ENCODE peak calls at places on chromosomes 7 and 10, in six cellular contexts. O is PC-3, H is GM23248, N is Karpas-422, R is SK-N-SH, Y is HCT116. C is an unnamed sample.

GRCh38 chr10:71829171-71829570 is 21.9 kb downstream of the PSAP start:
- DNase-seq in Y (no peak), O (no peak), N (peak; percentile 50), R (no peak), H (peak; percentile 19), C (no peak)

GRCh38 chr7:106679153-106679931 is 18.4 kb upstream of the CCDC71L start:
- DNase-seq in O (peak; percentile 39), H (peak; percentile 63), R (no peak), N (peak; percentile 33), Y (no peak), C (no peak)

GRCh38 chr7:22561356-22561755 is 61.4 kb upstream of the STEAP1B start:
- DNase-seq in Y (no peak), N (no peak), R (no peak), H (peak; percentile 100), O (peak; percentile 91), C (no peak)

GRCh38 chr10:106971411-106971831 is 193.1 kb downstream of the SORCS1 start:
- DNase-seq in O (no peak), N (no peak), H (no peak), Y (no peak), R (no peak), C (no peak)

GRCh38 chr7:150586068-150586777 is 19.0 kb downstream of the GIMAP4 start:
- DNase-seq in H (no peak), N (no peak), O (no peak), R (no peak), Y (no peak), C (no peak)

GRCh38 chr10:15461353-15462108 is 90.4 kb upstream of the FAM171A1 start:
- DNase-seq in R (peak; percentile 15), H (peak; percentile 94), O (peak; percentile 65), N (peak; percentile 43), Y (peak; percentile 22), C (no peak)

GRCh38 chr10:50514995-50515394 is 108.8 kb downstream of the SGMS1 start:
- DNase-seq in R (no peak), N (no peak), Y (no peak), O (peak; percentile 67), H (peak; percentile 40), C (no peak)

GRCh38 chr10:6711286-6711817 is 131.3 kb upstream of the PRKCQ start:
- DNase-seq in R (peak; percentile 46), O (no peak), H (no peak), Y (no peak), N (no peak), C (no peak)

GRCh38 chr7:43799605-43800004 is 41.1 kb downstream of the BLVRA start:
- DNase-seq in H (peak; percentile 8), N (no peak), R (no peak), O (peak; percentile 23), Y (no peak), C (no peak)

GRCh38 chr7:123424463-123424862 is 109.9 kb downstream of the IQUB start:
- DNase-seq in R (no peak), O (no peak), Y (no peak), H (no peak), N (no peak), C (no peak)

GRCh38 chr10:104297697-104298660 is 29.0 kb downstream of the GSTO2 start:
- DNase-seq in Y (no peak), H (peak; percentile 46), R (no peak), N (peak; percentile 79), O (no peak), C (no peak)

GRCh38 chr7:101162551-101163280 is 2.7 kb downstream of the VGF start:
- DNase-seq in N (peak; percentile 94), H (peak; percentile 80), Y (no peak), R (peak; percentile 88), O (peak; percentile 56), C (no peak)

GRCh38 chr7:142714375-142714774 is 34.9 kb upstream of the PRSS1 start:
- DNase-seq in O (no peak), Y (no peak), N (no peak), R (no peak), H (no peak), C (peak; percentile 91)

GRCh38 chr7:53658956-53659355 is 623.5 kb downstream of the POM121L12 start:
- DNase-seq in R (no peak), N (no peak), O (no peak), H (no peak), Y (no peak), C (no peak)

GRCh38 chr10:37803269-37803668 is 54.1 kb downstream of the ZNF248 start:
- DNase-seq in R (no peak), H (peak; percentile 16), Y (no peak), O (no peak), N (peak; percentile 26), C (no peak)

GRCh38 chr7:104839842-104840241 is 174.2 kb upstream of the KMT2E start:
- DNase-seq in N (no peak), Y (no peak), R (no peak), O (no peak), H (no peak), C (no peak)

GRCh38 chr7:131897016-131897789 is 340.8 kb upstream of the PODXL start:
- DNase-seq in N (no peak), Y (peak; percentile 12), O (peak; percentile 62), H (peak; percentile 87), R (peak; percentile 16), C (no peak)
- H3K9me2 ChIP-seq in N (no peaks in the 10 kb centered on the region), Y (no peaks in the 10 kb centered on the region), O (no peaks in the 10 kb centered on the region), H (no peaks in the 10 kb centered on the region), R (no peaks in the 10 kb centered on the region), C (no peaks in the 10 kb centered on the region)

DNA sequence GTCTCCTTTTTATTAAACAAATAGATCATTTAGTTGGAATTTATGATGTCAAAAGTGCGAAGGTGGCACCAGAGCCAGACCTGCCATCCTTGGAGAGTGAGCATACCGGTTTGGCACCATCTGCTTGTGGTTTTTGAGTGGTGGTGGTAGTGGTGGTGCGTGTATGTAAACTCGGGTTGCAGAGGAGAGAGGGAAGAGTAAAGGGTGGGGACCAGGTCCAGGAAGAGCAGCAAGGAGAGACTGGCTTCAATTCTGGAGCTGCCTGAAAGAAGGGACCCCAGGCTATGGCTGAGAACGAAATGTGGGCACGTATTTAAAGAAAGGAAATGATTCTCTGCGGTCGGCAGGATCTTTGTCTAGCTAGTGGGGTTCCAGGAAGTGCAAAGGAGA is 547 bp upstream of the GOLGA7B start:
- DNase-seq in N (no peak), Y (no peak), H (no peak), O (peak; percentile 69), R (peak; percentile 62), C (no peak)
- H3K9ac ChIP-seq in N (no peak overlapping the region), Y (peak overlapping the region; percentile 39), H (no peak overlapping the region), O (peak overlapping the region; percentile 44), R (no peak overlapping the region), C (no peak overlapping the region)

DNA sequence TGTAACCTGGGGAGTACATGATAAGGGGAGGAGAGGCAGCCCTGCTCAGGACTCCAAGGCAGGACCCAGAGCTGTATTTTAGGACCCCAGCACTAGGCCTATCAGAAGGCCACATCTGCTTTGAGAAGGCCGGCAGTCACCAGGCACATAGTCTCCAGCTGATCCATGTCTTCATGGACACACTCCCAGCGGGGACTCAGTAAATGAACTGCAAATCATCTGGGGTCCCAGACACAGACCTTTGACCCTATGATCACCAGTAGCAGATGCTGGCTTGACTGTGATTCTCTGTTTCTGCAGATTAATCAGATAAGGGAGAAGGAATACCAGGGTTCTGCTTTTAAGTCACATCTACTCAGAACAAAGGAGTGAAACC is 341.4 kb upstream of the PODXL start:
- DNase-seq in N (no peak), Y (no peak), R (no peak), O (no peak), H (no peak), C (no peak)
- H3K9me2 ChIP-seq in N (no peaks in the 10 kb centered on the region), Y (no peaks in the 10 kb centered on the region), R (no peaks in the 10 kb centered on the region), O (no peaks in the 10 kb centered on the region), H (no peaks in the 10 kb centered on the region), C (no peaks in the 10 kb centered on the region)

GRCh38 chr7:157011333-157012112 is 1.1 kb upstream of the MNX1 start:
- DNase-seq in O (peak; percentile 12), Y (no peak), R (peak; percentile 52), N (no peak), H (no peak), C (peak; percentile 45)

GRCh38 chr7:157010588-157011332 is at the start of gene MNX1:
- DNase-seq in H (no peak), Y (peak; percentile 54), N (peak; percentile 88), R (peak; percentile 71), O (peak; percentile 75), C (peak; percentile 97)

GRCh38 chr7:157008206-157009169 is 2.0 kb downstream of the MNX1 start:
- DNase-seq in O (no peak), R (peak; percentile 49), N (no peak), Y (no peak), H (no peak), C (peak; percentile 5)

GRCh38 chr7:157009170-157009777 is 1.2 kb downstream of the MNX1 start:
- DNase-seq in O (no peak), R (peak; percentile 53), H (no peak), N (no peak), Y (no peak), C (peak; percentile 6)

GRCh38 chr7:157009778-157010587 is 480 bp downstream of the MNX1 start:
- DNase-seq in Y (no peak), O (no peak), N (no peak), R (peak; percentile 68), H (no peak), C (peak; percentile 36)
- H3K9ac ChIP-seq in Y (peak overlapping the region; percentile 90), O (peak overlapping the region; percentile 33), N (peak overlapping the region; percentile 64), R (no peak overlapping the region), H (no peak overlapping the region), C (peak overlapping the region; percentile 66)

DNA sequence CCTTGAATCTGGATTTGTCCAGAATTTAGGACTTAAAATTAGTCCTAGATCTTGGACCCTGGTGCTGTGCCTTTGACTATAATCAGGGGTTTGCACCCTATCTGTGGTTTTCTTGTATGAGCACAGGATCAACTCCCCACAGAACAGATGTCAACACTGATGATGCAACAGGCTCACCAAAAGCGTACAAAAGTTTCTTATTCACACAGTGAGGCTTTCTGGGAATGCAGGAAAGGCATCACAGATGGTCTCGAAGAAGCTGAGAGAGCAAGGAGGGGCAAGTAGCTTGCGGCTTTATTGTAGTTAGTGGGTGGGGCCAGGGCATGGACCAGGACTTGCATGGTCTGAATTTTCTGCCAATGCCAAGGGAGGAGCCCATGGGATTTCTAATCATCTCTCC is 46.2 kb downstream of the SEC61G start:
- DNase-seq in N (no peak), Y (no peak), H (no peak), R (no peak), O (no peak), C (no peak)
- H3K9me2 ChIP-seq in N (no peaks in the 10 kb centered on the region), Y (no peaks in the 10 kb centered on the region), H (no peaks in the 10 kb centered on the region), R (no peaks in the 10 kb centered on the region), O (no peaks in the 10 kb centered on the region), C (no peaks in the 10 kb centered on the region)